ENCODE peak calls at places on chromosomes 5 and 9, in six cellular contexts. U is HL-60, R is A549, T is HepG2, Q is GM12878, S is HCT116. B is an unnamed sample.

GRCh38 chr5:109983135-109983534 is 293.4 kb downstream of the MAN2A1 start:
- DNase-seq in U (no peak), S (no peak), Q (no peak), R (no peak), T (no peak), B (no peak)

GRCh38 chr5:132476853-132477729 is 13.5 kb downstream of the IRF1 start:
- DNase-seq in T (no peak), R (no peak), S (no peak), U (no peak), Q (no peak), B (no peak)

GRCh38 chr5:87368601-87369000 is 44.1 kb downstream of the CCNH start:
- DNase-seq in Q (no peak), R (no peak), T (no peak), U (no peak), S (no peak), B (no peak)

GRCh38 chr5:7548576-7548975 is 152.6 kb downstream of the ADCY2 start:
- DNase-seq in U (no peak), R (no peak), S (no peak), T (no peak), Q (no peak), B (no peak)

GRCh38 chr9:124697326-124698200 is 73.5 kb downstream of the NR6A1 start:
- DNase-seq in U (no peak), T (no peak), R (peak), S (no peak), Q (no peak), B (no peak)

GRCh38 chr5:97545856-97546570 is 363.0 kb upstream of the RIOK2 start:
- DNase-seq in S (no peak), Q (no peak), T (no peak), R (no peak), U (no peak), B (no peak)

GRCh38 chr5:86951761-86952160 is 315.9 kb upstream of the RASA1 start:
- DNase-seq in S (no peak), Q (no peak), R (no peak), U (no peak), T (no peak), B (no peak)

GRCh38 chr5:156824800-156825199 is 25.3 kb upstream of the PPP1R2B start:
- DNase-seq in U (no peak), Q (no peak), T (peak), S (peak), R (peak), B (no peak)

GRCh38 chr5:36870399-36871040 is 6.0 kb upstream of the NIPBL start:
- DNase-seq in U (peak), R (peak), S (peak), Q (no peak), T (peak), B (no peak)

GRCh38 chr9:84139296-84140100 is 158.9 kb downstream of the RMI1 start:
- DNase-seq in T (no peak), S (no peak), R (peak), Q (peak), U (no peak), B (no peak)

GRCh38 chr9:22103650-22104575 is 94.8 kb upstream of the CDKN2B start:
- DNase-seq in S (no peak), U (no peak), T (no peak), Q (no peak), R (no peak), B (no peak)

GRCh38 chr5:95876782-95877181 is 54.3 kb upstream of the GLRX start:
- DNase-seq in S (no peak), Q (no peak), T (no peak), R (no peak), U (no peak), B (no peak)

GRCh38 chr9:23774266-23774665 is 51.8 kb downstream of the ELAVL2 start:
- DNase-seq in S (no peak), U (no peak), T (no peak), Q (no peak), R (no peak), B (no peak)

GRCh38 chr5:111830333-111830732 is 73.3 kb upstream of the NREP start:
- DNase-seq in S (peak), Q (no peak), T (no peak), R (peak), U (no peak), B (no peak)
- TF ChIP-seq REST in S (no peak), Q (no peak), T (no peak), R (no peak), U (no peak), B (no peak)

DNA sequence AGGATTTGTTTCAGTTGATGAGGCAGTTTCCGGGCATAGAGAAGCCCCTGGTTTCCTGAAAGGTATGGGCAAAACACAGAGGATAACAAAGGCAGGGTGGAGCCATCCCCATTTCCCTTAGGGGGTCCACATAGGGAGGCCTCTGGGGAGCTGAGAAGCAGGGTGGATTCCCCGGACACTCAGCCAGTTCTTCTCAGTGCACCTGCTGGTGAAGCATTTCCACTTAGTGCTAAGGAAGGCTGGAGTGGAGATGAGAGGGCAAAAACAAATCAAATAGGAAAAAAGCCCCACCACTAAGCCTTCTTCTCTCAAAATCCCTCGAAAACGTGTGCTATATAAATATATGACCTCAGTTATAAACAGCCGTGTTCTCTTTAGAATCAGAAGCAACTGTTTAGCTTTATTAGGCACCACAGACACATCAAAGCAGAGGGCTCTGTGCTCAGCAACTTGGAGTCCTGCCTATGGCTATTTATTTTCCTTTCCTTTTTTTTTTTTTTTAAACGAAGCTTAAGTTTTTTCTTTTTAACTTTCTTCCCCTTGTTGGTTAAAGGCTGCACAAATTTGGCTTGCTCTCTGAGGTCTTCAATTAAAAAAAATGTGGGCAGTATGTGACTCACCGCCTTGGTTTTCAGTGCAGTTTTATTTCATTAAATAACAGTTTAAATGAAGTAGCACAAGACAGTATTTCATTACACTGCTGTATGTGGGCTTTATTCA is 67.7 kb downstream of the PRDM6 start:
- DNase-seq in T (no peak), R (no peak), S (no peak), U (no peak), Q (no peak), B (no peak)
- TF ChIP-seq REST in T (no peak), R (no peak), S (no peak), U (no peak), Q (no peak), B (no peak)

DNA sequence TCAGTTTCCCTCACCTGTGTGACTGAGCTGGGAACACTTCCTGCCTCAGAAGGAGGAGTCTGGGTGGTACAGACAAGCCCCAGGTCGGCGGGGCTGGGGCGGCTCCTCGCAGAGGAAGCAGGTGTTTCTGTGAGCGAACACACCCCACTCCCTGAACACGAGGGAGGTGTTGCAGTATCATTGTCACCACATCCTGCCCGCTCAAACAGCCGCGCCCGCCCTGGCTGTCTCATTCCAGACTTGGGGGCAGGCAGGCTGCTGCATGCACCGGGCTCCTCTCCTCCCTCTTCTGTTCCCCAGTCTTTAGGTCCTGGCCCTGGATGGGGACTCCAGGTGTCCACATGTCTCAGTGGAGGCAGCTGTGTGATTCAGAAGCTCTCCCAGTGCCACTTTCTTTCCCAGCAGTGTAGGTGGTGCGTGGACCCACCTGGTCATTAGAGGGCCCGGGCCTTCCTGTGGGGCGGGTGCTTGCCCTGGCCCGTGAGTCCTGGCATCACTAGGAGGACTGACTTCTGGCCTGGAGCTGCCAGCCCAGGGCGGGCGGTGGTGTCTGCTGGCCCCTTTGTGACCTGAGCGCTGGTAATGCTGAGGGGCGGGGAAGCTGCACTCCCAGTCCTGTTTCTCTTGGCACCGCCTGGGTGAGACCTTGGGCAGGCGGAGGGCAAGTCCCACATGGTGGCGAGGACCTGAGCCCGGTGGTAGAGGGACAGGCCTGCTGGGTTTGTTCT is 18.3 kb upstream of the PHYHD1 start:
- DNase-seq in Q (no peak), S (no peak), R (no peak), T (no peak), U (peak), B (no peak)
- TF ChIP-seq REST in Q (no peak), S (no peak), R (no peak), T (no peak), U (no peak), B (no peak)

GRCh38 chr5:172148381-172148780 is 39.6 kb downstream of the STK10 start:
- DNase-seq in T (no peak), U (no peak), Q (no peak), R (no peak), S (no peak), B (no peak)

GRCh38 chr5:172150514-172151425 is 37.3 kb downstream of the STK10 start:
- DNase-seq in T (no peak), R (no peak), Q (no peak), S (no peak), U (peak), B (no peak)

GRCh38 chr5:172147857-172148256 is 40.2 kb downstream of the STK10 start:
- DNase-seq in Q (no peak), U (no peak), T (no peak), S (no peak), R (no peak), B (no peak)

GRCh38 chr5:172146748-172147092 is 41.3 kb downstream of the STK10 start:
- DNase-seq in Q (no peak), U (no peak), R (no peak), S (no peak), T (no peak), B (no peak)

DNA sequence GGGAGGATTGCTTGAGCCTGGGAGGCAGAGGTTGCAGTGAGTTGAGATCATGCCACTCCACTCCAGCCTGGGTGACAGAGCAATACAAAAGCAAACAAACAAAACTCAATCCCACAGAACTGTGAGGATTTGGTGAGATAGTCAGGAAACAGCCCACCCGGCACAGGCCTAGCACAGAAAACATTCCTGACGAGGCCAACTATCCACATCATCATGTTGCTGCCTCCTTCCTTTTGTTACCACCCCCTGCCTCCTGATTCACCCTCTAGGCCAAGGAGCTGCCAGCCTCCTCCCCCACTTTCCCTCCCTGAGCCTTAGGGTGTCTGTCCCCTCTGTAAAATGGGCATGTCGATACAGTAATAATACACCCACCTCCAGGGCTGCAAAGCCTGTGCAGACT is 39.0 kb downstream of the STK10 start:
- DNase-seq in T (no peak), S (no peak), Q (no peak), U (no peak), R (no peak), B (no peak)
- TF ChIP-seq REST in T (no peak), S (no peak), Q (no peak), U (no peak), R (no peak), B (no peak)

GRCh38 chr5:72032769-72033168 is 74.5 kb upstream of the MAP1B start:
- DNase-seq in T (no peak), Q (no peak), S (no peak), R (no peak), U (no peak), B (no peak)

GRCh38 chr5:72030237-72030636 is 77.0 kb upstream of the MAP1B start:
- DNase-seq in Q (no peak), R (no peak), S (no peak), T (no peak), U (no peak), B (no peak)

GRCh38 chr5:72036951-72037350 is 70.3 kb upstream of the MAP1B start:
- DNase-seq in T (no peak), Q (no peak), U (no peak), S (no peak), R (no peak), B (no peak)

GRCh38 chr5:72035831-72036230 is 71.4 kb upstream of the MAP1B start:
- DNase-seq in T (no peak), S (no peak), U (no peak), R (no peak), Q (no peak), B (no peak)

GRCh38 chr5:72034710-72035109 is 72.6 kb upstream of the MAP1B start:
- DNase-seq in S (no peak), T (no peak), R (no peak), Q (no peak), U (no peak), B (no peak)
- TF ChIP-seq REST in S (no peak), T (no peak), R (no peak), Q (no peak), U (no peak), B (no peak)

DNA sequence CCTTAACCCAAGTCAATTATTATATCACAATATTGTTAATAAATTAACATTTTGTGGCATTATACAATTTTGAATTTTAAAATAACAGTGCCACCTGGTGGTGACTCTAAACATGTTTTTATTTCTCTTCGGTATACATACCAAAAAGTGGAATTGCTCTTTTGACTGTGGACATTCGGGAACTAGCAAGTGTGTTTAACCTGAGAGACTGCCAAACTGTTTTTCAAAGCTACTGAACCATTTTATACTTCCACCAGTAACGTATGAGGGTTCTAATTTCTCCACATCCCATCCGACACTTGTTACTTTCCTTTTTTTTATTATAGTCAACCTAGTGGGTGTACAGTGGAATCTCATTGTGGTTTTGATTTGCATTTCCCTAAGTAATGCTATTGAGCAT is 18.3 kb upstream of the HSDL2 start:
- DNase-seq in S (peak), R (peak), T (peak), Q (no peak), U (peak), B (no peak)
- TF ChIP-seq REST in S (no peak), R (no peak), T (no peak), Q (no peak), U (no peak), B (no peak)